ENCODE peak calls at places on chromosomes 3 and 15, in eight cellular contexts. E is NCI-H2029, R is gastrocnemius medialis, Z is fibroblast of the conjunctiva, K is amniotic epithelial cell, T is tibial artery, C is iPS-NIHi11, D is heart right ventricle. U is an unnamed sample.

GRCh38 chr3:108127301-108127988 is 36.6 kb upstream of the CD47 start:
- DNase-seq in E (no peak), R (no peak), Z (no peak), K (no peak), T (no peak), C (no peak), D (no peak), U (no peak)

GRCh38 chr3:120177907-120178306 is 83.7 kb upstream of the GSK3B start:
- DNase-seq in E (peak), R (no peak), Z (no peak), K (no peak), T (no peak), C (peak), D (no peak), U (no peak)

GRCh38 chr15:57091626-57092025 is 173.2 kb downstream of the TCF12 start:
- DNase-seq in E (no peak), R (no peak), Z (no peak), K (no peak), T (no peak), C (no peak), D (no peak), U (no peak)

GRCh38 chr15:80866936-80867335 is 87.8 kb downstream of the CEMIP start:
- DNase-seq in E (no peak), R (no peak), Z (no peak), K (no peak), T (no peak), C (peak), D (no peak), U (no peak)

GRCh38 chr3:42698911-42699230 is 3.7 kb downstream of the HHATL start:
- DNase-seq in E (no peak), R (peak), Z (no peak), K (no peak), T (no peak), C (no peak), D (no peak), U (no peak)

GRCh38 chr15:31606261-31606669 is 279.6 kb downstream of the KLF13 start:
- DNase-seq in E (no peak), R (no peak), Z (peak), K (peak), T (no peak), C (no peak), D (no peak), U (no peak)

GRCh38 chr15:60585743-60586708 is 107.1 kb upstream of the ICE2 start:
- DNase-seq in E (peak), R (peak), Z (peak), K (peak), T (no peak), C (peak), D (no peak), U (peak)

GRCh38 chr3:151203053-151203420 is at the start of gene GPR171:
- DNase-seq in E (no peak), R (no peak), Z (no peak), K (no peak), T (no peak), C (no peak), D (no peak), U (no peak)

GRCh38 chr3:116127464-116127863 is 317.8 kb downstream of the LSAMP start:
- DNase-seq in E (no peak), R (no peak), Z (no peak), K (no peak), T (no peak), C (no peak), D (no peak), U (no peak)

GRCh38 chr15:80151148-80151547 is 1.7 kb upstream of the FAH start:
- DNase-seq in E (no peak), R (peak), Z (no peak), K (no peak), T (no peak), C (no peak), D (no peak), U (no peak)